ENCODE peak calls at places on chromosomes 1 and 21, in nine cellular contexts. W is tibial nerve, Y is Peyer's patch, V is body of pancreas, H is cardiac muscle cell, S is IMR-90, N is psoas muscle, M is mammary epithelial cell, J is breast epithelium. B is an unnamed sample. For H3K4me1, the result is how much of the 10 kb centered on the place peaks cover.

GRCh38 chr1:186113454-186113853 is 261.6 kb downstream of the TPR start:
- DNase-seq in W (no peak), H (no peak), S (no peak), Y (no peak), N (no peak), V (no peak), J (no peak), M (no peak), B (no peak)

GRCh38 chr1:243732627-243733026 is 117.4 kb downstream of the AKT3 start:
- DNase-seq in Y (no peak), W (no peak), V (no peak), S (no peak), J (no peak), N (no peak), H (no peak), M (no peak), B (no peak)

GRCh38 chr21:15775981-15776380 is 46.2 kb downstream of the USP25 start:
- DNase-seq in V (no peak), Y (no peak), H (no peak), M (peak), N (no peak), S (peak), J (no peak), W (no peak), B (no peak)

GRCh38 chr1:164746677-164747076 is 187.7 kb downstream of the PBX1 start:
- DNase-seq in H (no peak), S (no peak), V (no peak), Y (no peak), J (no peak), N (no peak), M (no peak), W (no peak), B (no peak)

GRCh38 chr1:101128851-101129250 is 103.3 kb upstream of the DPH5 start:
- DNase-seq in W (no peak), V (no peak), H (no peak), S (no peak), Y (no peak), N (no peak), M (no peak), J (no peak), B (no peak)

GRCh38 chr1:231460614-231461013 is 38.5 kb upstream of the EGLN1 start:
- DNase-seq in N (no peak), Y (no peak), S (no peak), J (no peak), V (no peak), M (peak), H (no peak), W (no peak), B (no peak)

GRCh38 chr1:215140135-215140534 is 57.6 kb downstream of the KCNK2 start:
- DNase-seq in V (no peak), Y (no peak), M (no peak), N (no peak), S (peak), W (no peak), H (no peak), J (no peak), B (no peak)

GRCh38 chr1:43711524-43712386 is 4.4 kb downstream of the ST3GAL3 start:
- DNase-seq in S (peak), Y (no peak), N (no peak), W (no peak), M (peak), H (no peak), V (no peak), J (no peak), B (peak)

GRCh38 chr1:7341145-7341900 is 429.8 kb upstream of the VAMP3 start:
- DNase-seq in J (no peak), Y (no peak), V (peak), M (no peak), W (no peak), H (no peak), S (peak), N (no peak), B (no peak)

GRCh38 chr1:218616681-218617080 is 271.5 kb downstream of the TGFB2 start:
- DNase-seq in Y (no peak), V (no peak), W (no peak), H (no peak), S (peak), N (no peak), J (no peak), M (no peak), B (no peak)

GRCh38 chr1:19597463-19598309 is 46.4 kb upstream of the NBL1 start:
- DNase-seq in S (peak), Y (no peak), W (peak), H (no peak), J (no peak), N (no peak), V (peak), M (peak), B (no peak)

GRCh38 chr1:167136191-167136614 is 42.3 kb downstream of the STYXL2 start:
- DNase-seq in S (peak), V (no peak), N (peak), J (peak), H (no peak), Y (no peak), W (no peak), M (peak), B (no peak)

GRCh38 chr1:111602974-111603373 is 16.6 kb upstream of the RAP1A start:
- DNase-seq in J (no peak), M (no peak), S (no peak), N (no peak), W (no peak), H (peak), Y (no peak), V (no peak), B (no peak)

GRCh38 chr21:36073181-36073580 is 3.4 kb downstream of the CBR1 start:
- DNase-seq in S (no peak), J (no peak), Y (no peak), H (no peak), N (no peak), M (no peak), V (no peak), W (no peak), B (no peak)

GRCh38 chr21:34580181-34580700 is 34.7 kb downstream of the RCAN1 start:
- DNase-seq in N (no peak), V (peak), W (no peak), H (peak), J (no peak), M (peak), S (no peak), Y (no peak), B (peak)

GRCh38 chr1:56355918-56356317 is 223.4 kb downstream of the PLPP3 start:
- DNase-seq in Y (no peak), J (no peak), S (peak), N (no peak), V (no peak), M (no peak), H (no peak), W (no peak), B (no peak)

GRCh38 chr1:28926629-28927441 is 12.5 kb downstream of the EPB41 start:
- DNase-seq in V (no peak), W (no peak), H (no peak), J (no peak), S (peak), Y (no peak), N (no peak), M (no peak), B (no peak)

GRCh38 chr1:54995835-54996234 is 2.9 kb upstream of the BSND start:
- DNase-seq in V (no peak), S (no peak), Y (no peak), N (no peak), M (no peak), H (no peak), W (no peak), J (no peak), B (no peak)

GRCh38 chr1:58727363-58727762 is 27.5 kb upstream of the MYSM1 start:
- DNase-seq in N (no peak), J (peak), H (no peak), M (peak), W (no peak), V (no peak), S (peak), Y (no peak), B (peak)

GRCh38 chr1:41240806-41241747 is 1.0 kb downstream of the SCMH1 start:
- DNase-seq in Y (peak), V (peak), N (peak), M (peak), J (peak), W (peak), H (peak), S (peak), B (peak)

GRCh38 chr1:22517936-22518335 is 45.4 kb upstream of the EPHA8 start:
- DNase-seq in M (no peak), N (no peak), W (no peak), Y (no peak), J (no peak), V (no peak), S (peak), H (no peak), B (no peak)

GRCh38 chr1:54255026-54255425 is 55.1 kb downstream of the MRPL37 start:
- DNase-seq in W (no peak), H (no peak), M (no peak), N (no peak), V (no peak), Y (no peak), J (no peak), S (peak), B (peak)

GRCh38 chr1:167454929-167455785 is 63.2 kb downstream of the CD247 start:
- DNase-seq in Y (peak), S (no peak), H (peak), J (peak), W (peak), N (peak), V (peak), M (peak), B (peak)

GRCh38 chr1:172090511-172090817 is 249.2 kb downstream of the DNM3 start:
- DNase-seq in H (no peak), M (no peak), W (no peak), Y (no peak), J (no peak), V (no peak), S (no peak), N (no peak), B (no peak)

GRCh38 chr1:163205513-163205912 is 2.8 kb upstream of the RGS5 start:
- DNase-seq in S (peak), W (no peak), H (no peak), J (no peak), V (no peak), M (peak), Y (no peak), N (no peak), B (no peak)

GRCh38 chr1:58823481-58824010 is 39.7 kb upstream of the JUN start:
- DNase-seq in S (peak), W (no peak), H (peak), V (no peak), N (no peak), M (peak), Y (no peak), J (no peak), B (peak)

GRCh38 chr1:90707363-90707710 is 9.8 kb downstream of the BARHL2 start:
- DNase-seq in N (no peak), W (no peak), M (peak), S (peak), Y (peak), V (peak), J (no peak), H (peak), B (no peak)

GRCh38 chr1:63877021-63877767 is 103.4 kb downstream of the ROR1 start:
- DNase-seq in M (no peak), H (no peak), S (no peak), Y (no peak), N (no peak), W (no peak), J (no peak), V (no peak), B (no peak)
- H3K4me1 ChIP-seq in M (half or more), H (under half), S (under half), Y (under half), N (under half), W (under half), J (under half), V (under half), B (half or more)

GRCh38 chr1:175701590-175701989 is 41.8 kb downstream of the TNR start:
- DNase-seq in J (no peak), Y (no peak), S (no peak), H (no peak), M (no peak), W (no peak), V (no peak), N (no peak), B (no peak)

GRCh38 chr1:175702079-175702795 is 41.2 kb downstream of the TNR start:
- DNase-seq in M (no peak), W (no peak), S (no peak), N (no peak), V (no peak), J (no peak), Y (no peak), H (peak), B (no peak)

GRCh38 chr1:175708787-175709186 is 34.6 kb downstream of the TNR start:
- DNase-seq in M (no peak), N (no peak), W (no peak), V (peak), Y (no peak), H (no peak), J (no peak), S (no peak), B (no peak)

DNA sequence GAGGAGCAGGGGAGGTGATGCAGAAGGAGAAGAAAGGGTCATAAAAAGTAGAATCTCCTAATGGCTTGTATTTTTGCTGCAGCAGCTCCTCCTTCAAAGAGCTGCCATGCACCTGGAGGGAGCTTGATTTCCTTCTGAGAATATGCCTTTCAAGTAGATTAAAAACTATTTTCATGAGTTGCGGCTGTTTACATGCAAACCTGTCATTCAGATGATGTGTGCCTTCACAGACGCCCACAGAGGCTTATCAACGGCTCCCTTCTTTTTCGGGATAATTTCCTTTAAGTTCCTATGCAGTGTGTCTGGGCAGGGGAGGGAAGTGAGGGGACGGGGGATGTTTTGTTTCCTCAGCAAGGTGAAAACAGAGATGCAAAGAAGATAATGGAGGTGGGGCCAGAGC is 38.8 kb downstream of the TNR start:
- DNase-seq in M (no peak), J (no peak), N (no peak), H (no peak), Y (no peak), V (no peak), S (no peak), W (no peak), B (no peak)
- H3K27ac ChIP-seq in M (no peak), J (no peak), N (no peak), H (no peak), Y (no peak), V (no peak), S (no peak), W (no peak), B (no peak)

GRCh38 chr1:50270926-50271325 is 152.3 kb downstream of the DMRTA2 start:
- DNase-seq in N (no peak), H (no peak), S (no peak), M (no peak), Y (no peak), V (no peak), J (no peak), W (no peak), B (no peak)

GRCh38 chr1:50275564-50275963 is 147.7 kb downstream of the DMRTA2 start:
- DNase-seq in N (no peak), M (no peak), Y (no peak), V (no peak), H (no peak), W (no peak), S (no peak), J (no peak), B (no peak)

GRCh38 chr1:50272923-50273322 is 150.3 kb downstream of the DMRTA2 start:
- DNase-seq in H (no peak), J (no peak), V (no peak), S (no peak), N (no peak), M (no peak), Y (no peak), W (no peak), B (no peak)

GRCh38 chr1:50271337-50271736 is 151.9 kb downstream of the DMRTA2 start:
- DNase-seq in W (no peak), S (no peak), V (no peak), N (no peak), H (no peak), Y (no peak), J (no peak), M (no peak), B (no peak)

GRCh38 chr1:50271968-50272578 is 151.2 kb downstream of the DMRTA2 start:
- DNase-seq in Y (no peak), M (peak), J (no peak), N (peak), S (no peak), V (peak), H (peak), W (peak), B (peak)
- H3K4me1 ChIP-seq in Y (under half), M (under half), J (under half), N (under half), S (under half), V (under half), H (under half), W (under half), B (under half)

DNA sequence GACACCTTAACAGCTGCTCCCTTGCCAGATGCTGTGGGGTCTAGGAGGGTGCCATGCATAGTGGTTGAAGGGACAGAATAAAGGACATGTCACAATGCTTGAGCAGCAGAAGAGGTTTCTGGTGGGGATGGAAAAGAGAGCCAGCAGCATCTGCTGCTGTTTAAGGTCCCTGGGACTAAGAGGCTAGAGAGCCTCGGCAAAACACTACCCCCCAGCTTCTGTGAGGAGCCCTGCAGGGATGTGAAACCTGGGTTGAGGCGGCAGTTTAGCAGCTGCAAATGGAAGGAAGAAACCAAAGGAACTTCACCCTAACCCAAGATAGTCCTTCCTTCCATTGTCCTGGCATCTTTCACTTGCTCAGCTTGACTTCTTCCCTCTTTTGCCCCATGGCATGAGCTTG is 39.4 kb downstream of the PLXNA2 start:
- DNase-seq in V (no peak), H (no peak), S (no peak), Y (no peak), W (no peak), N (no peak), M (no peak), J (no peak), B (no peak)
- H3K27ac ChIP-seq in V (peak), H (no peak), S (no peak), Y (peak), W (no peak), N (peak), M (no peak), J (peak), B (peak)

GRCh38 chr1:32249831-32250525 is 1.1 kb upstream of the LCK start:
- DNase-seq in H (no peak), S (peak), N (peak), M (no peak), Y (no peak), J (peak), V (peak), W (peak), B (no peak)
- H3K4me1 ChIP-seq in H (under half), S (under half), N (under half), M (under half), Y (under half), J (under half), V (under half), W (under half), B (under half)

GRCh38 chr1:34884961-34885360 is 25.4 kb upstream of the SMIM12 start:
- DNase-seq in N (no peak), S (no peak), M (no peak), V (peak), H (no peak), W (no peak), J (no peak), Y (no peak), B (peak)
- H3K27ac ChIP-seq in N (no peak), S (no peak), M (no peak), V (no peak), H (no peak), W (no peak), J (no peak), Y (no peak), B (no peak)

GRCh38 chr1:25774206-25774804 is 25.7 kb upstream of the SELENON start:
- DNase-seq in S (no peak), Y (no peak), J (no peak), W (no peak), M (no peak), V (peak), N (no peak), H (no peak), B (no peak)

GRCh38 chr1:25772164-25772563 is 27.8 kb upstream of the SELENON start:
- DNase-seq in H (no peak), S (no peak), V (peak), M (no peak), W (no peak), N (no peak), J (no peak), Y (no peak), B (no peak)

GRCh38 chr1:25774921-25775774 is 24.8 kb upstream of the SELENON start:
- DNase-seq in W (no peak), H (peak), V (no peak), M (no peak), S (no peak), J (no peak), Y (no peak), N (no peak), B (no peak)

GRCh38 chr1:25772692-25773245 is 27.2 kb upstream of the SELENON start:
- DNase-seq in N (no peak), Y (no peak), W (no peak), H (no peak), M (no peak), S (no peak), J (no peak), V (no peak), B (no peak)

DNA sequence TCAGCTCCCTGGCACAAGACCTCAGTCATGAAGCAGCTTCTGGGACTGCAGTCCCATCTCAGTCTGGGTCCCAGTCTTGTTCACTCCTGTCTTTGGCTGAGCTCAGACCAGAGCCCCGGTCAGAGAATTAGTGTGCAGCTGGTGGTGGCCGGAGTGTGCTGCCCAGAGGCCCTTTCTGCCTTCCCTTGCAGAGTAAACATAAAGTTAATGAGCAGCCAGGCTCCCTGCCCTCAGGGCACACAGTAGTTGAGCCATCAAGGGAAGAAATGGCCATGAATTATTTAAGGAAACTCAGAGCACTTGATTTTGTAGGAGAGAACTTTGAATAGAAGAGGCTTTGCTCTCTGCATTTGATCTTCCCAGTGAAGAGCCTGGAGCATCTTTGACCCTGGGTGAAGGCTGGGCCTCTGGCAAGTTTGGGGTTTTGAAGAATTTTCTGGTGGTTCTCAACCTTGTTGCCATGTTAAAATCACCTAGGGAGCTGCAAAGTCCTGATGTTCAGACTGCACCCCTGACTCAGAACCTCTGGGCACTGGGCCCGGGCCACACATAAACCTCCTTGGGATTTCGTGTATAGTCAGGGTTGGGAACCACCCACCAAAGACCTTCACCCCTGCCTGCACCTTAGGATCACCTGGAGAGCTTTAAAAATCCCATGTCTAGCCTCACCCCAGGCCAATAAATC is 26.4 kb upstream of the SELENON start:
- DNase-seq in S (peak), Y (no peak), H (no peak), W (no peak), N (no peak), J (peak), V (peak), M (no peak), B (no peak)
- H3K4me1 ChIP-seq in S (under half), Y (under half), H (half or more), W (under half), N (under half), J (under half), V (half or more), M (under half), B (under half)

DNA sequence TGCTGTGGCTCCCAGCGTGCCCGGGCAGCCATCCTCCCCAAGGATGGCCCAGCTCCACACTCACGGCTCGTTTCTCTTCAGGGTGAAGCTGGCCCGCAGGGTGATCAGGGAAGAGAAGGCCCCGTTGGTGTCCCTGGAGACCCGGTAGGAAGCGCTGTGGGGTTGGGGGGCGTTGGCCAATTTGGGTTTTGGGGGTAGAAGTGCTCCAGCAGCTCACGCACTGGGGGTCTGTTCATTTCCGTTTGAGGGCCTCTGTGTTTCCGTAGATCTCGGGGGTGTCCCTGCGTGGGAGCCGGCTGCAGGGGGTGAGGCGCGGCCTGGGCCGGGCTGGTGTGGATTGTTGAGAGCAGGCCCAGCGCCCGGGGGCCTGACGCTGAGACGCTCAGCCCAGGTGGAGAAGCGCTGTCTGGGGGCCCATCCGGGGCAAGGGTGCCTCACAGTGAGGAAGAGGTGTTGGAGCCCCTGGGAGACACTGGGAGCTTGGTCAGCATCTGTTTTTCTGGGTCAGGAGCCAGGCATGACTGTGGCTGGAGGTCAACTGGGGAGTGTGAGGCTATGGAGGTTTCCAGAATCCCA is 12.6 kb downstream of the COL6A1 start:
- DNase-seq in V (no peak), N (peak), W (no peak), S (no peak), H (no peak), M (no peak), J (peak), Y (peak), B (no peak)
- H3K27ac ChIP-seq in V (no peak), N (no peak), W (peak), S (peak), H (no peak), M (no peak), J (peak), Y (peak), B (no peak)